ENCODE peak calls at places on chromosomes 3 and 15, in nine cellular contexts. P is mammary epithelial cell, I is GM13976, U is T-helper 2 cell, B is mesenteric fat pad, Q is M059J, Z is A172, L is fibroblast of lung, F is lung. W is an unnamed sample.

GRCh38 chr3:30810617-30811016 is 83.8 kb downstream of the GADL1 start:
- DNase-seq in U (no peak), B (no peak), P (no peak), Q (no peak), Z (no peak), L (peak), I (no peak), F (no peak), W (no peak)

GRCh38 chr3:126212629-126213375 is 32.4 kb upstream of the ALDH1L1 start:
- DNase-seq in Z (no peak), I (peak), L (peak), F (no peak), U (no peak), B (no peak), Q (peak), P (no peak), W (no peak)

GRCh38 chr3:184230081-184230602 is 757 bp downstream of the VWA5B2 start:
- DNase-seq in Z (no peak), U (no peak), B (no peak), Q (no peak), L (no peak), F (no peak), P (no peak), I (peak), W (no peak)

GRCh38 chr3:80035021-80035420 is 267.2 kb upstream of the ROBO1 start:
- DNase-seq in B (no peak), F (no peak), L (no peak), I (no peak), Z (no peak), Q (no peak), U (no peak), P (no peak), W (no peak)

GRCh38 chr3:141271279-141272033 is 39.8 kb downstream of the PXYLP1 start:
- DNase-seq in Q (no peak), F (no peak), I (no peak), Z (no peak), U (no peak), L (no peak), B (no peak), P (no peak), W (no peak)

GRCh38 chr15:60682615-60683014 is 203.7 kb upstream of the ICE2 start:
- DNase-seq in B (no peak), U (no peak), L (no peak), Z (no peak), I (no peak), Q (no peak), P (no peak), F (no peak), W (no peak)

GRCh38 chr3:13522236-13522635 is 26.7 kb upstream of the FBLN2 start:
- DNase-seq in B (no peak), Z (no peak), P (no peak), U (no peak), L (no peak), Q (no peak), F (no peak), I (no peak), W (no peak)

GRCh38 chr3:116306720-116307119 is 138.6 kb downstream of the LSAMP start:
- DNase-seq in L (no peak), U (no peak), B (no peak), Q (no peak), P (no peak), I (no peak), Z (no peak), F (no peak), W (no peak)

GRCh38 chr3:192772495-192772894 is 45.2 kb upstream of the FGF12 start:
- DNase-seq in I (peak), F (no peak), P (peak), B (no peak), Q (peak), Z (peak), L (no peak), U (no peak), W (no peak)

GRCh38 chr3:138921316-138922292 is 25.3 kb downstream of the FOXL2 start:
- DNase-seq in F (peak), L (peak), P (peak), I (no peak), Z (peak), Q (peak), B (no peak), U (no peak), W (no peak)